ENCODE peak calls at places on chromosome 11, in seven cellular contexts. One of them, this sample, is unnamed.

GRCh38 chr11:36492724-36493304 is 17.3 kb downstream of the TRAF6 start:
- DNase-seq in IMR-90: peak; percentile 63
- DNase-seq in stomach: no peak
- DNase-seq in RWPE1: peak; percentile 43
- DNase-seq in gastrocnemius medialis: no peak
- DNase-seq in mammary epithelial cell: peak; percentile 26
- DNase-seq in tibial nerve: peak; percentile 35
- DNase-seq in this sample: no peak

GRCh38 chr11:113884361-113884836 is 9.0 kb upstream of the USP28 start:
- DNase-seq in IMR-90: peak; percentile 44
- DNase-seq in stomach: no peak
- DNase-seq in RWPE1: no peak
- DNase-seq in gastrocnemius medialis: no peak
- DNase-seq in mammary epithelial cell: no peak
- DNase-seq in tibial nerve: no peak
- DNase-seq in this sample: no peak

GRCh38 chr11:28089378-28089777 is 18.6 kb downstream of the KIF18A start:
- DNase-seq in IMR-90: peak; percentile 45
- DNase-seq in stomach: no peak
- DNase-seq in RWPE1: no peak
- DNase-seq in gastrocnemius medialis: no peak
- DNase-seq in mammary epithelial cell: no peak
- DNase-seq in tibial nerve: no peak
- DNase-seq in this sample: no peak

GRCh38 chr11:94740083-94740974 is 27.8 kb upstream of the AMOTL1 start:
- DNase-seq in IMR-90: no peak
- DNase-seq in stomach: no peak
- DNase-seq in RWPE1: no peak
- DNase-seq in gastrocnemius medialis: no peak
- DNase-seq in mammary epithelial cell: no peak
- DNase-seq in tibial nerve: peak; percentile 40
- DNase-seq in this sample: peak; percentile 42

GRCh38 chr11:21415566-21415965 is 746.2 kb downstream of the NELL1 start:
- DNase-seq in IMR-90: no peak
- DNase-seq in stomach: no peak
- DNase-seq in RWPE1: no peak
- DNase-seq in gastrocnemius medialis: no peak
- DNase-seq in mammary epithelial cell: no peak
- DNase-seq in tibial nerve: no peak
- DNase-seq in this sample: no peak

GRCh38 chr11:69465236-69466000 is 16.0 kb upstream of the LINC01488 start:
- DNase-seq in IMR-90: no peak
- DNase-seq in stomach: no peak
- DNase-seq in RWPE1: no peak
- DNase-seq in gastrocnemius medialis: no peak
- DNase-seq in mammary epithelial cell: peak; percentile 52
- DNase-seq in tibial nerve: no peak
- DNase-seq in this sample: no peak

GRCh38 chr11:28878025-28878424 is 769.8 kb downstream of the METTL15 start:
- DNase-seq in IMR-90: peak; percentile 14
- DNase-seq in stomach: no peak
- DNase-seq in RWPE1: peak; percentile 23
- DNase-seq in gastrocnemius medialis: no peak
- DNase-seq in mammary epithelial cell: peak; percentile 83
- DNase-seq in tibial nerve: no peak
- DNase-seq in this sample: no peak

GRCh38 chr11:106398396-106399074 is 321.1 kb downstream of the AASDHPPT start:
- DNase-seq in IMR-90: peak; percentile 57
- DNase-seq in stomach: no peak
- DNase-seq in RWPE1: no peak
- DNase-seq in gastrocnemius medialis: no peak
- DNase-seq in mammary epithelial cell: no peak
- DNase-seq in tibial nerve: no peak
- DNase-seq in this sample: no peak

GRCh38 chr11:74025467-74026166 is 16.7 kb upstream of the UCP3 start:
- DNase-seq in IMR-90: peak; percentile 61
- DNase-seq in stomach: no peak
- DNase-seq in RWPE1: peak; percentile 36
- DNase-seq in gastrocnemius medialis: no peak
- DNase-seq in mammary epithelial cell: peak; percentile 64
- DNase-seq in tibial nerve: no peak
- DNase-seq in this sample: no peak

GRCh38 chr11:132994038-132994502 is 538.2 kb downstream of the OPCML start:
- DNase-seq in IMR-90: no peak
- DNase-seq in stomach: no peak
- DNase-seq in RWPE1: no peak
- DNase-seq in gastrocnemius medialis: no peak
- DNase-seq in mammary epithelial cell: no peak
- DNase-seq in tibial nerve: no peak
- DNase-seq in this sample: no peak

GRCh38 chr11:105489431-105489830 is 120.4 kb upstream of the GRIA4 start:
- DNase-seq in IMR-90: peak; percentile 22
- DNase-seq in stomach: no peak
- DNase-seq in RWPE1: no peak
- DNase-seq in gastrocnemius medialis: no peak
- DNase-seq in mammary epithelial cell: no peak
- DNase-seq in tibial nerve: no peak
- DNase-seq in this sample: no peak

GRCh38 chr11:76330651-76331050 is 50.3 kb downstream of the THAP12 start:
- DNase-seq in IMR-90: no peak
- DNase-seq in stomach: no peak
- DNase-seq in RWPE1: no peak
- DNase-seq in gastrocnemius medialis: no peak
- DNase-seq in mammary epithelial cell: no peak
- DNase-seq in tibial nerve: no peak
- DNase-seq in this sample: no peak

GRCh38 chr11:92136792-92137191 is 87.8 kb upstream of the FAT3 start:
- DNase-seq in IMR-90: no peak
- DNase-seq in stomach: no peak
- DNase-seq in RWPE1: no peak
- DNase-seq in gastrocnemius medialis: no peak
- DNase-seq in mammary epithelial cell: no peak
- DNase-seq in tibial nerve: no peak
- DNase-seq in this sample: no peak

GRCh38 chr11:129694538-129694937 is 121.1 kb upstream of the TMEM45B start:
- DNase-seq in IMR-90: no peak
- DNase-seq in stomach: no peak
- DNase-seq in RWPE1: no peak
- DNase-seq in gastrocnemius medialis: no peak
- DNase-seq in mammary epithelial cell: no peak
- DNase-seq in tibial nerve: no peak
- DNase-seq in this sample: no peak

GRCh38 chr11:11206457-11206856 is 146.6 kb downstream of the CSNK2A3 start:
- DNase-seq in IMR-90: no peak
- DNase-seq in stomach: no peak
- DNase-seq in RWPE1: no peak
- DNase-seq in gastrocnemius medialis: no peak
- DNase-seq in mammary epithelial cell: no peak
- DNase-seq in tibial nerve: no peak
- DNase-seq in this sample: no peak

GRCh38 chr11:86803641-86804040 is 3.3 kb downstream of the PRSS23 start:
- DNase-seq in IMR-90: no peak
- DNase-seq in stomach: no peak
- DNase-seq in RWPE1: no peak
- DNase-seq in gastrocnemius medialis: no peak
- DNase-seq in mammary epithelial cell: no peak
- DNase-seq in tibial nerve: no peak
- DNase-seq in this sample: no peak

GRCh38 chr11:119154178-119154577 is 5.3 kb downstream of the ABCG4 start:
- DNase-seq in IMR-90: no peak
- DNase-seq in stomach: no peak
- DNase-seq in RWPE1: no peak
- DNase-seq in gastrocnemius medialis: no peak
- DNase-seq in mammary epithelial cell: no peak
- DNase-seq in tibial nerve: no peak
- DNase-seq in this sample: no peak

GRCh38 chr11:102592634-102593581 is 32.2 kb downstream of the MMP20 start:
- DNase-seq in IMR-90: peak; percentile 20
- DNase-seq in stomach: no peak
- DNase-seq in RWPE1: peak; percentile 35
- DNase-seq in gastrocnemius medialis: no peak
- DNase-seq in mammary epithelial cell: peak; percentile 35
- DNase-seq in tibial nerve: no peak
- DNase-seq in this sample: no peak

GRCh38 chr11:35402751-35403454 is 16.5 kb downstream of the SLC1A2 start:
- DNase-seq in IMR-90: no peak
- DNase-seq in stomach: no peak
- DNase-seq in RWPE1: no peak
- DNase-seq in gastrocnemius medialis: no peak
- DNase-seq in mammary epithelial cell: no peak
- DNase-seq in tibial nerve: no peak
- DNase-seq in this sample: no peak

GRCh38 chr11:35407041-35407440 is 12.3 kb downstream of the SLC1A2 start:
- DNase-seq in IMR-90: no peak
- DNase-seq in stomach: no peak
- DNase-seq in RWPE1: no peak
- DNase-seq in gastrocnemius medialis: no peak
- DNase-seq in mammary epithelial cell: no peak
- DNase-seq in tibial nerve: no peak
- DNase-seq in this sample: no peak

GRCh38 chr11:35404397-35404775 is 15.0 kb downstream of the SLC1A2 start:
- DNase-seq in IMR-90: peak; percentile 38
- DNase-seq in stomach: peak; percentile 74
- DNase-seq in RWPE1: no peak
- DNase-seq in gastrocnemius medialis: no peak
- DNase-seq in mammary epithelial cell: peak; percentile 13
- DNase-seq in tibial nerve: no peak
- DNase-seq in this sample: no peak

GRCh38 chr11:35398881-35399280 is 20.5 kb downstream of the SLC1A2 start:
- DNase-seq in IMR-90: peak; percentile 19
- DNase-seq in stomach: no peak
- DNase-seq in RWPE1: no peak
- DNase-seq in gastrocnemius medialis: no peak
- DNase-seq in mammary epithelial cell: no peak
- DNase-seq in tibial nerve: no peak
- DNase-seq in this sample: no peak

DNA sequence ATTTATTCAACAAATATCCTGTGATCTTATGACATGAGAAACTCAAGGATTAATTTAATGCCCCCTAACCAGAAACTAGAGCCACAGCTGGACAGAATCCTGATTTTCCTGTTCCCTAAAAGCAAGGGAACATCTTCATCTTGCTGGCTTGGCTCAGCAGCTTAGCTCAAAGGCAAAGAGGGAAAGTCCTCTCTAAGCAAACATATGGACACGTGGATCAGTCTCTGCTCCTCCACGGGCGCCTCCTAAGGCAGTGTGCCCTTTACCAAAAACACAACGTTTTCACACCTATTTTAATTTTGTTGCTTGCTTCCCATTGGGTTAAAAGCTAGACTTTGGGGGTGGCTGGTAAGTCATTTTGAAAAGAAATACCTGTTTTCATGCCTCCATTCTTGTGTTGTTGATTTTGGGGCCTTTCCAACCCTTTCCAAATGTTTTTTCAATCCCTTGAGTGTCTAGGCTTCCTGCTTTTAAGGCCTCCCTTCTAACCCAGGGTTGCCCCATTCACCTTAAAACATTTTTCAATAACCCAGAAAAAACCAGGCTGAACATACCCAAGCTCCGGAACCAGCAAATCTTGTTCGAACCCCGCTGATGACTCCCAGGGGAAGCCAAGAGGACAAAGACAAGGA is 15.5 kb downstream of the SLC1A2 start:
- DNase-seq in IMR-90: no peak
- DNase-seq in stomach: no peak
- DNase-seq in RWPE1: no peak
- DNase-seq in gastrocnemius medialis: no peak
- DNase-seq in mammary epithelial cell: no peak
- DNase-seq in tibial nerve: no peak
- DNase-seq in this sample: no peak
- H3K27ac ChIP-seq in IMR-90: no peak overlapping the region
- H3K27ac ChIP-seq in stomach: peak overlapping the region; percentile 63
- H3K27ac ChIP-seq in RWPE1: no peak overlapping the region
- H3K27ac ChIP-seq in gastrocnemius medialis: no peak overlapping the region
- H3K27ac ChIP-seq in mammary epithelial cell: no peak overlapping the region
- H3K27ac ChIP-seq in tibial nerve: no peak overlapping the region
- H3K27ac ChIP-seq in this sample: peak overlapping the region; percentile 62

DNA sequence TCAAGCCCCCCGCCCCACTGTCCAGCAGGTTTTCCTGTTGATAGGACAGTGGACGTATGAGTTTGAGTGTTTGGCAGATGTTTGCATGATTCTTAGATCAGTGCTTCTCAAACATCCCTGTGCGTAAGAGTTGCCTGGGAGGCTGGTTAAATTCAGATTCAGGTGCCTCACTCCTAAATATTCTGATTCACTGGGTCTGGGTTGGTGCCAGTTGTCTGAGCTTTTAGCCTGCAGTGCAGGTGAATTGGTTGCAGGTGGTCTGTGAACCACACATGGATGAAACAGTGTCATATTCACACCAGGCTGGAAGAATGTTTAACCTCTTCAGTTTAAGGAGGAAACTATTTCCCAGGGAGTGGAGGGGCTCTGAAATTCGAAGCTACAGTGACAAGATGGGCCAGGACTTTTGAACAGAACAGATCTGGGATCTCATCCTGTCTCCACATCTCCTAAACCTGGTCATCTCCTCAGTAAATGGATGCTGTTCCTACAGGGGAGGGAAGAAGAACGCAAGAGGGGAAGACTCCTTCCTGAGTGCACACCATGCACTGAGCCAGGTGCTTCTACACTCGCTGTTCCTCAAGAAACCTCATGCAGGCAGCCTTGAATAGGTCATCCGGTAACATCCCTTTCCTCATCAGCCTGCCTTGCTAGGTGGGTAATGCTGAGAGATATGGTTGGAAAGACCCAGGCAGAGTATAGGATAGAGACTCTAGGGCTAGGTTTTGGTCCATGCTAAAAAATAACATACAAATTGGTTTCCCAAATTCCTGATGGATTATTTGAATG is 47.8 kb downstream of the TEAD1 start:
- DNase-seq in IMR-90: no peak
- DNase-seq in stomach: no peak
- DNase-seq in RWPE1: no peak
- DNase-seq in gastrocnemius medialis: no peak
- DNase-seq in mammary epithelial cell: no peak
- DNase-seq in tibial nerve: no peak
- DNase-seq in this sample: no peak
- H3K27ac ChIP-seq in IMR-90: no peak overlapping the region
- H3K27ac ChIP-seq in stomach: no peak overlapping the region
- H3K27ac ChIP-seq in RWPE1: no peak overlapping the region
- H3K27ac ChIP-seq in gastrocnemius medialis: no peak overlapping the region
- H3K27ac ChIP-seq in mammary epithelial cell: no peak overlapping the region
- H3K27ac ChIP-seq in tibial nerve: no peak overlapping the region
- H3K27ac ChIP-seq in this sample: no peak overlapping the region

DNA sequence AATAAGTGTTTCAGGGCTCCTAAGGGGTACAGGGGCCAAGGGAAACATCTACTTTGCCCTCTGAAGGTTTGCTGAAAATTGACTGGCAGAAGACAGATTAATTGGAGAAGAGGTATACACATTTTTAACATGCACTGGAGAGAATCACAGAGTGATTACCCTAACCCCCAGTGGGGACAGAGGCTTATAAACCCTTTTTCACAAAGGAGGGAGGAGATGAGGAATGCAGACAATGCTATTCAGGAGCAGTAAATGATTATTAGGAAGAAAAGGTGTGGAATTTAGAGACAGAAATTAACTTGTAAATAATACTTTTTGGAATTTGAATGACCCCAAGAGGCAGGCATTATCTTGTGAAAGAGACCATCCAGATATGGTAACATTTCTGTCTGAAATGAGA is 582.4 kb upstream of the B3GAT1 start:
- DNase-seq in IMR-90: no peak
- DNase-seq in stomach: no peak
- DNase-seq in RWPE1: no peak
- DNase-seq in gastrocnemius medialis: no peak
- DNase-seq in mammary epithelial cell: no peak
- DNase-seq in tibial nerve: no peak
- DNase-seq in this sample: no peak
- H3K27ac ChIP-seq in IMR-90: no peak overlapping the region
- H3K27ac ChIP-seq in stomach: no peak overlapping the region
- H3K27ac ChIP-seq in RWPE1: no peak overlapping the region
- H3K27ac ChIP-seq in gastrocnemius medialis: no peak overlapping the region
- H3K27ac ChIP-seq in mammary epithelial cell: no peak overlapping the region
- H3K27ac ChIP-seq in tibial nerve: no peak overlapping the region
- H3K27ac ChIP-seq in this sample: no peak overlapping the region

GRCh38 chr11:99687320-99687719 is 666.6 kb downstream of the CNTN5 start:
- DNase-seq in IMR-90: no peak
- DNase-seq in stomach: no peak
- DNase-seq in RWPE1: no peak
- DNase-seq in gastrocnemius medialis: no peak
- DNase-seq in mammary epithelial cell: no peak
- DNase-seq in tibial nerve: no peak
- DNase-seq in this sample: no peak
- H3K27ac ChIP-seq in IMR-90: no peak overlapping the region
- H3K27ac ChIP-seq in stomach: no peak overlapping the region
- H3K27ac ChIP-seq in RWPE1: no peak overlapping the region
- H3K27ac ChIP-seq in gastrocnemius medialis: no peak overlapping the region
- H3K27ac ChIP-seq in mammary epithelial cell: no peak overlapping the region
- H3K27ac ChIP-seq in tibial nerve: no peak overlapping the region
- H3K27ac ChIP-seq in this sample: no peak overlapping the region

This sample was measured in caudate nucleus.